ENCODE peak calls at places on chromosomes 7 and 10, in nine cellular contexts. K is memory B cell, A is PC-3, E is astrocyte of the spinal cord, O is WERI-Rb-1, Y is T follicular helper cell, D is left lung, N is NCI-H1092, S is fibroblast of lung. M is an unnamed sample.

GRCh38 chr10:124654686-124655085 is 89.5 kb downstream of the FAM53B start:
- DNase-seq in A (no peak), E (no peak), N (no peak), Y (no peak), K (no peak), S (no peak), D (no peak), O (no peak), M (no peak)

GRCh38 chr10:43857206-43857952 is 208.7 kb upstream of the ZNF32 start:
- DNase-seq in K (no peak), O (peak; percentile 47), Y (no peak), D (no peak), E (peak; percentile 91), N (no peak), S (peak; percentile 85), A (peak; percentile 30), M (peak; percentile 75)

GRCh38 chr7:70654979-70655378 is 477.0 kb upstream of the GALNT17 start:
- DNase-seq in O (no peak), K (no peak), S (no peak), D (no peak), Y (no peak), A (no peak), N (no peak), E (no peak), M (no peak)

GRCh38 chr10:107280293-107280692 is 115.8 kb upstream of the SORCS1 start:
- DNase-seq in O (no peak), A (no peak), S (peak; percentile 0), D (no peak), N (no peak), E (no peak), Y (no peak), K (no peak), M (no peak)

GRCh38 chr10:13659887-13660544 is 73.3 kb downstream of the PRPF18 start:
- DNase-seq in E (peak; percentile 49), D (peak; percentile 73), S (peak; percentile 89), A (peak; percentile 27), K (peak; percentile 76), O (peak; percentile 43), Y (peak; percentile 52), N (no peak), M (no peak)

GRCh38 chr7:138980575-138981285 is 459 bp downstream of the KIAA1549 start:
- DNase-seq in O (peak; percentile 19), S (no peak), N (peak; percentile 18), D (no peak), K (peak; percentile 19), Y (no peak), E (peak; percentile 10), A (peak; percentile 17), M (no peak)

GRCh38 chr7:149071641-149072437 is 18.7 kb downstream of the ZNF786 start:
- DNase-seq in O (peak; percentile 29), Y (peak; percentile 17), S (peak; percentile 4), N (no peak), E (no peak), D (no peak), K (no peak), A (no peak), M (no peak)

GRCh38 chr7:131076032-131076431 is 251.6 kb upstream of the MKLN1 start:
- DNase-seq in D (no peak), E (peak; percentile 59), O (no peak), A (peak; percentile 43), S (peak; percentile 48), K (peak; percentile 9), Y (no peak), N (no peak), M (peak; percentile 31)

GRCh38 chr10:13272164-13272571 is 27.7 kb downstream of the PHYH start:
- DNase-seq in O (no peak), D (no peak), Y (no peak), N (peak; percentile 82), K (no peak), S (peak; percentile 86), A (no peak), E (peak; percentile 13), M (no peak)

GRCh38 chr7:105906169-105906568 is 29.8 kb upstream of the ATXN7L1 start:
- DNase-seq in D (no peak), Y (no peak), O (no peak), E (no peak), N (no peak), K (no peak), A (no peak), S (no peak), M (no peak)

GRCh38 chr10:31620236-31621151 is 301.5 kb downstream of the ZEB1 start:
- DNase-seq in N (no peak), Y (no peak), E (peak; percentile 64), O (peak; percentile 55), K (no peak), D (peak; percentile 48), A (no peak), S (peak; percentile 57), M (no peak)

GRCh38 chr7:47142867-47143175 is 439.1 kb downstream of the TNS3 start:
- DNase-seq in E (no peak), O (no peak), A (no peak), N (no peak), D (no peak), Y (no peak), K (no peak), S (no peak), M (no peak)

GRCh38 chr7:95980073-95980655 is 207.8 kb downstream of the DYNC1I1 start:
- DNase-seq in Y (no peak), A (no peak), S (no peak), N (no peak), D (no peak), O (no peak), E (no peak), K (no peak), M (no peak)

GRCh38 chr7:13198741-13199140 is 511.3 kb downstream of the ARL4A start:
- DNase-seq in D (no peak), K (no peak), A (peak; percentile 62), Y (no peak), N (no peak), O (no peak), S (no peak), E (no peak), M (no peak)

GRCh38 chr7:131948434-131949053 is 392.1 kb upstream of the PODXL start:
- DNase-seq in E (no peak), A (peak; percentile 71), D (no peak), O (peak; percentile 96), Y (no peak), K (no peak), S (peak; percentile 9), N (no peak), M (no peak)

GRCh38 chr7:111437736-111438135 is 124.6 kb downstream of the IMMP2L start:
- DNase-seq in D (no peak), E (no peak), A (no peak), O (no peak), N (no peak), S (no peak), Y (no peak), K (no peak), M (no peak)

GRCh38 chr7:155586843-155587440 is 40.6 kb upstream of the CNPY1 start:
- DNase-seq in A (no peak), S (no peak), K (no peak), E (no peak), Y (no peak), D (no peak), N (no peak), O (no peak), M (no peak)

GRCh38 chr10:79112898-79113431 is 44.2 kb downstream of the ZMIZ1 start:
- DNase-seq in D (peak; percentile 59), O (no peak), S (peak; percentile 58), E (peak; percentile 82), Y (no peak), A (peak; percentile 97), N (peak; percentile 36), K (no peak), M (peak; percentile 53)

GRCh38 chr7:94313926-94314325 is 80.8 kb upstream of the COL1A2 start:
- DNase-seq in A (no peak), E (peak; percentile 93), D (no peak), S (peak; percentile 66), O (no peak), K (no peak), Y (no peak), N (peak; percentile 89), M (no peak)

GRCh38 chr10:66747451-66747850 is 178.4 kb upstream of the LRRTM3 start:
- DNase-seq in E (peak; percentile 92), K (no peak), O (no peak), S (peak; percentile 70), D (no peak), A (peak; percentile 100), N (no peak), Y (no peak), M (peak; percentile 84)

GRCh38 chr10:49844775-49845561 is 82.8 kb upstream of the OGDHL start:
- DNase-seq in D (no peak), N (no peak), K (no peak), O (no peak), Y (no peak), E (peak; percentile 59), A (peak; percentile 98), S (peak; percentile 79), M (peak; percentile 0)

GRCh38 chr10:21497177-21497807 is 28.2 kb downstream of the SKIDA1 start:
- DNase-seq in E (peak; percentile 80), K (no peak), A (peak; percentile 91), D (peak; percentile 92), N (peak; percentile 79), O (peak; percentile 60), Y (no peak), S (peak; percentile 86), M (no peak)

GRCh38 chr7:55774327-55775050 is 88.1 kb downstream of the SEPTIN14 start:
- DNase-seq in O (no peak), S (no peak), N (peak; percentile 33), A (peak; percentile 13), E (peak; percentile 1), Y (no peak), K (no peak), D (no peak), M (no peak)

GRCh38 chr7:35424869-35425495 is 171.1 kb upstream of the TBX20 start:
- DNase-seq in K (peak; percentile 52), Y (peak; percentile 33), D (peak; percentile 40), N (peak; percentile 56), O (peak; percentile 66), S (peak; percentile 50), A (peak; percentile 55), E (peak; percentile 49), M (no peak)

GRCh38 chr10:119191881-119192280 is 13.3 kb upstream of the PRDX3 start:
- DNase-seq in K (no peak), D (no peak), S (no peak), E (no peak), N (no peak), Y (no peak), A (peak; percentile 80), O (no peak), M (no peak)

GRCh38 chr7:142717453-142717852 is 31.8 kb upstream of the PRSS1 start:
- DNase-seq in N (no peak), A (no peak), K (no peak), S (no peak), E (no peak), O (no peak), D (no peak), Y (no peak), M (no peak)

GRCh38 chr10:1249142-1249541 is 193.0 kb downstream of the WDR37 start:
- DNase-seq in O (no peak), S (no peak), E (no peak), K (no peak), N (no peak), A (no peak), D (no peak), Y (no peak), M (no peak)

GRCh38 chr10:123250640-123251039 is 96.4 kb downstream of the BUB3 start:
- DNase-seq in D (no peak), O (no peak), E (no peak), S (no peak), Y (no peak), K (no peak), N (no peak), A (no peak), M (no peak)

GRCh38 chr7:129282865-129283264 is 58.0 kb downstream of the AHCYL2 start:
- DNase-seq in Y (no peak), N (no peak), D (no peak), E (no peak), S (no peak), A (no peak), O (no peak), K (no peak), M (no peak)